ENCODE peak calls at places on chromosomes 12 and 14, in six cellular contexts. M is HTR-8/SVneo; T is tibial artery; Y is stimulated activated naive B cell treated with anti-CD40 and anti-IgM and Interleukin-4, amounts not matched to agents 10 μg/mL and 1 μg/mL and 100 μg/mL, for 72 hours; N is HS-5; E is BE2C. S is an unnamed sample.
A peak's percentile ranks its signal among the peaks of the same experiment; 100 is the strongest.

GRCh38 chr12:3490848-3491382 is at the start of gene PRMT8:
- DNase-seq in E (no peak), Y (no peak), N (no peak), M (peak; percentile 17), T (no peak), S (no peak)

GRCh38 chr14:23446291-23446851 is 10.9 kb upstream of the MYH7 start:
- DNase-seq in E (no peak), T (no peak), N (no peak), M (no peak), Y (no peak), S (no peak)

GRCh38 chr14:93655078-93655750 is 133.1 kb downstream of the PRIMA1 start:
- DNase-seq in Y (no peak), E (peak; percentile 49), N (peak; percentile 18), T (no peak), M (peak; percentile 56), S (no peak)

GRCh38 chr14:104935955-104936354 is 11.3 kb downstream of the PLD4 start:
- DNase-seq in Y (no peak), M (no peak), T (no peak), N (no peak), E (no peak), S (no peak)

GRCh38 chr12:9381619-9382018 is 173.4 kb upstream of the PZP start:
- DNase-seq in T (no peak), E (no peak), M (no peak), Y (no peak), N (no peak), S (no peak)

GRCh38 chr12:52341066-52341580 is 19.9 kb upstream of the KRT83 start:
- DNase-seq in T (no peak), Y (no peak), N (no peak), E (no peak), M (no peak), S (no peak)

GRCh38 chr14:103392106-103392505 is 6.9 kb downstream of the MARK3 start:
- DNase-seq in M (no peak), Y (no peak), E (no peak), N (no peak), T (no peak), S (no peak)

GRCh38 chr14:36517242-36518030 is 2.6 kb downstream of the NKX2-1 start:
- DNase-seq in Y (no peak), N (no peak), E (no peak), M (no peak), T (no peak), S (no peak)

GRCh38 chr12:115375188-115375991 is 691.4 kb upstream of the TBX3 start:
- DNase-seq in E (no peak), T (no peak), Y (no peak), M (peak; percentile 51), N (peak; percentile 35), S (no peak)

GRCh38 chr12:103958621-103959020 is 7.1 kb upstream of the TDG start:
- DNase-seq in T (no peak), E (no peak), M (no peak), Y (no peak), N (no peak), S (no peak)

GRCh38 chr14:103123128-103123633 is at the start of gene TNFAIP2:
- DNase-seq in M (no peak), E (no peak), N (no peak), Y (no peak), T (no peak), S (no peak)

S was measured in stimulated activated naive CD4-positive, alpha-beta T cell.